ENCODE peak calls at places on chromosome 14, in seven cellular contexts. G is A549, P is endodermal cell, V is cardiac fibroblast, Q is astrocyte of the spinal cord, O is PC-9, X is fibroblast of lung. F is an unnamed sample.

GRCh38 chr14:66254066-66254465 is 232.1 kb upstream of the CCDC196 start:
- DNase-seq in O (peak), P (no peak), V (no peak), X (no peak), G (no peak), Q (no peak), F (no peak)

GRCh38 chr14:89955022-89955414 is 488 bp upstream of the EFCAB11 start:
- DNase-seq in G (no peak), X (no peak), P (peak), Q (no peak), O (no peak), V (no peak), F (no peak)

GRCh38 chr14:91388551-91388975 is 29.1 kb downstream of the CCDC88C start:
- DNase-seq in O (no peak), V (no peak), Q (peak), X (peak), G (no peak), P (no peak), F (no peak)

GRCh38 chr14:73729556-73730265 is 15.5 kb upstream of the PNMA1 start:
- DNase-seq in P (peak), Q (no peak), X (no peak), V (no peak), O (no peak), G (no peak), F (no peak)

GRCh38 chr14:36227344-36227743 is 50.8 kb upstream of the PTCSC3 start:
- DNase-seq in O (no peak), P (no peak), V (no peak), Q (no peak), X (no peak), G (no peak), F (no peak)

GRCh38 chr14:46490150-46490769 is 161.3 kb downstream of the RPL10L start:
- DNase-seq in G (peak), V (no peak), X (no peak), O (peak), Q (no peak), P (peak), F (no peak)

GRCh38 chr14:71212683-71213107 is 305.4 kb downstream of the PCNX1 start:
- DNase-seq in P (no peak), O (no peak), X (no peak), G (no peak), Q (no peak), V (peak), F (no peak)

GRCh38 chr14:81110186-81110585 is 110.6 kb downstream of the GTF2A1 start:
- DNase-seq in G (no peak), O (no peak), V (no peak), Q (no peak), X (no peak), P (no peak), F (no peak)

GRCh38 chr14:20855652-20856291 is 35.4 kb upstream of the RNASE3 start:
- DNase-seq in Q (peak), P (peak), O (no peak), X (peak), G (peak), V (peak), F (peak)

GRCh38 chr14:62897057-62897456 is 148.2 kb downstream of the KCNH5 start:
- DNase-seq in Q (no peak), X (no peak), O (no peak), V (no peak), P (no peak), G (no peak), F (no peak)

GRCh38 chr14:37369446-37369845 is 171.7 kb downstream of the MIPOL1 start:
- DNase-seq in O (no peak), G (peak), X (no peak), P (no peak), V (no peak), Q (no peak), F (no peak)

GRCh38 chr14:102928412-102929348 is 6.2 kb downstream of the AMN start:
- DNase-seq in V (peak), O (peak), G (no peak), P (peak), X (peak), Q (no peak), F (no peak)

GRCh38 chr14:88995437-88996198 is 171.2 kb downstream of the TTC8 start:
- DNase-seq in Q (peak), G (peak), X (peak), O (no peak), P (no peak), V (peak), F (no peak)

GRCh38 chr14:75259946-75260545 is 18.6 kb upstream of the FOS start:
- DNase-seq in X (no peak), G (no peak), Q (no peak), P (no peak), V (no peak), O (peak), F (no peak)

GRCh38 chr14:33315217-33315616 is 376.5 kb downstream of the NPAS3 start:
- DNase-seq in P (no peak), X (no peak), Q (no peak), G (no peak), O (no peak), V (no peak), F (no peak)

GRCh38 chr14:51294951-51295350 is 54.9 kb downstream of the TMX1 start:
- DNase-seq in P (no peak), X (no peak), O (no peak), V (no peak), Q (no peak), G (no peak), F (no peak)

GRCh38 chr14:95523051-95523817 is 6.8 kb upstream of the SYNE3 start:
- DNase-seq in O (no peak), G (no peak), V (peak), Q (no peak), P (peak), X (no peak), F (no peak)

GRCh38 chr14:58060077-58060476 is 91.9 kb downstream of the ARMH4 start:
- DNase-seq in V (no peak), X (no peak), O (no peak), Q (no peak), G (no peak), P (no peak), F (no peak)

GRCh38 chr14:72450473-72451044 is 443.3 kb downstream of the DPF3 start:
- DNase-seq in O (no peak), P (no peak), X (no peak), G (no peak), Q (no peak), V (no peak), F (no peak)
- H3K4me3 ChIP-seq in O (no peak), P (no peak), X (no peak), G (no peak), Q (no peak), V (no peak), F (no peak)

GRCh38 chr14:104610749-104611310 is 6.3 kb upstream of the TMEM179 start:
- DNase-seq in Q (no peak), O (no peak), X (no peak), V (no peak), G (no peak), P (peak), F (no peak)
- H3K4me3 ChIP-seq in Q (no peak), O (no peak), X (no peak), V (no peak), G (no peak), P (no peak), F (no peak)

GRCh38 chr14:99747167-99747566 is 46.0 kb upstream of the EML1 start:
- DNase-seq in X (no peak), G (no peak), P (no peak), O (no peak), Q (no peak), V (no peak), F (no peak)

GRCh38 chr14:99744199-99744872 is 48.9 kb upstream of the EML1 start:
- DNase-seq in V (no peak), G (no peak), O (no peak), X (no peak), Q (peak), P (peak), F (no peak)

GRCh38 chr14:99742509-99743487 is 50.4 kb upstream of the EML1 start:
- DNase-seq in G (no peak), X (no peak), P (no peak), Q (no peak), O (no peak), V (no peak), F (no peak)

GRCh38 chr14:99745307-99745951 is 47.8 kb upstream of the EML1 start:
- DNase-seq in X (peak), V (no peak), P (no peak), O (no peak), Q (peak), G (no peak), F (no peak)

GRCh38 chr14:99744873-99745224 is 48.4 kb upstream of the EML1 start:
- DNase-seq in Q (no peak), P (no peak), O (no peak), G (no peak), V (no peak), X (no peak), F (no peak)
- H3K4me3 ChIP-seq in Q (no peak), P (no peak), O (no peak), G (no peak), V (no peak), X (no peak), F (no peak)

GRCh38 chr14:60506010-60506409 is 2.9 kb upstream of the SIX6 start:
- DNase-seq in Q (no peak), V (no peak), G (no peak), X (no peak), P (peak), O (no peak), F (no peak)
- H3K4me3 ChIP-seq in Q (no peak), V (no peak), G (no peak), X (no peak), P (no peak), O (no peak), F (no peak)

F was measured in Panc1.